ENCODE peak calls at places on chromosome 19, in five cellular contexts. Z, E, C, H and V are unnamed samples.

GRCh38 chr19:3387645-3388589 is 21.5 kb downstream of the NFIC start:
- DNase-seq in E (peak), H (peak), Z (peak), C (no peak), V (no peak)

GRCh38 chr19:51147663-51148062 is 5.6 kb downstream of the SIGLEC7 start:
- DNase-seq in E (no peak), Z (no peak), H (no peak), C (no peak), V (no peak)

GRCh38 chr19:47607564-47608073 is 1.3 kb upstream of the BICRA start:
- DNase-seq in H (no peak), C (no peak), E (no peak), Z (no peak), V (no peak)

GRCh38 chr19:42275103-42275502 is 6.1 kb downstream of the CIC start:
- DNase-seq in C (no peak), Z (peak), H (no peak), E (no peak), V (no peak)

GRCh38 chr19:45973564-45974338 is at the start of gene NOVA2:
- DNase-seq in Z (peak), E (peak), C (peak), H (peak), V (no peak)

GRCh38 chr19:28103916-28104315 is 1109.0 kb downstream of the UQCRFS1 start:
- DNase-seq in Z (no peak), E (no peak), C (no peak), H (no peak), V (no peak)

GRCh38 chr19:19615086-19615485 is 3.4 kb downstream of the PBX4 start:
- DNase-seq in E (no peak), C (peak), H (no peak), Z (no peak), V (peak)

GRCh38 chr19:40594251-40594650 is 6.9 kb upstream of the LTBP4 start:
- DNase-seq in E (no peak), Z (no peak), H (no peak), C (no peak), V (no peak)

GRCh38 chr19:52673014-52673413 is 34.9 kb upstream of the ZNF83 start:
- DNase-seq in Z (no peak), E (no peak), C (no peak), H (no peak), V (no peak)

GRCh38 chr19:50300814-50301606 is 28.2 kb downstream of the KCNC3 start:
- DNase-seq in Z (no peak), H (no peak), E (peak), C (peak), V (no peak)

GRCh38 chr19:54464044-54464623 is 556 bp upstream of the LENG9 start:
- DNase-seq in E (peak), H (peak), C (peak), Z (peak), V (peak)

GRCh38 chr19:19451429-19452240 is 46.2 kb downstream of the GATAD2A start:
- DNase-seq in E (no peak), H (peak), C (peak), Z (no peak), V (no peak)

GRCh38 chr19:38034153-38034835 is 127.3 kb downstream of the SIPA1L3 start:
- DNase-seq in C (peak), H (no peak), E (peak), Z (no peak), V (no peak)

GRCh38 chr19:3700242-3701032 is at the start of gene PIP5K1C:
- DNase-seq in Z (peak), H (peak), E (peak), C (peak), V (peak)

GRCh38 chr19:6459356-6460098 is at the start of gene SLC25A23:
- DNase-seq in E (peak), H (peak), C (peak), Z (peak), V (peak)

GRCh38 chr19:33703821-33704220 is 82.1 kb downstream of the CHST8 start:
- DNase-seq in E (no peak), Z (no peak), C (no peak), H (peak), V (no peak)

GRCh38 chr19:14363203-14364097 is 17.8 kb upstream of the ADGRE5 start:
- DNase-seq in Z (peak), C (peak), H (peak), E (peak), V (no peak)

GRCh38 chr19:14366529-14366928 is 14.7 kb upstream of the ADGRE5 start:
- DNase-seq in H (peak), E (peak), Z (peak), C (peak), V (peak)

GRCh38 chr19:14367016-14367415 is 14.2 kb upstream of the ADGRE5 start:
- DNase-seq in Z (no peak), H (no peak), E (no peak), C (no peak), V (no peak)

GRCh38 chr19:14361824-14362223 is 19.4 kb upstream of the ADGRE5 start:
- DNase-seq in C (no peak), Z (no peak), E (no peak), H (no peak), V (no peak)
- TF ChIP-seq CTCF in C (no peak), Z (peak), E (peak), H (no peak), V (peak)

DNA sequence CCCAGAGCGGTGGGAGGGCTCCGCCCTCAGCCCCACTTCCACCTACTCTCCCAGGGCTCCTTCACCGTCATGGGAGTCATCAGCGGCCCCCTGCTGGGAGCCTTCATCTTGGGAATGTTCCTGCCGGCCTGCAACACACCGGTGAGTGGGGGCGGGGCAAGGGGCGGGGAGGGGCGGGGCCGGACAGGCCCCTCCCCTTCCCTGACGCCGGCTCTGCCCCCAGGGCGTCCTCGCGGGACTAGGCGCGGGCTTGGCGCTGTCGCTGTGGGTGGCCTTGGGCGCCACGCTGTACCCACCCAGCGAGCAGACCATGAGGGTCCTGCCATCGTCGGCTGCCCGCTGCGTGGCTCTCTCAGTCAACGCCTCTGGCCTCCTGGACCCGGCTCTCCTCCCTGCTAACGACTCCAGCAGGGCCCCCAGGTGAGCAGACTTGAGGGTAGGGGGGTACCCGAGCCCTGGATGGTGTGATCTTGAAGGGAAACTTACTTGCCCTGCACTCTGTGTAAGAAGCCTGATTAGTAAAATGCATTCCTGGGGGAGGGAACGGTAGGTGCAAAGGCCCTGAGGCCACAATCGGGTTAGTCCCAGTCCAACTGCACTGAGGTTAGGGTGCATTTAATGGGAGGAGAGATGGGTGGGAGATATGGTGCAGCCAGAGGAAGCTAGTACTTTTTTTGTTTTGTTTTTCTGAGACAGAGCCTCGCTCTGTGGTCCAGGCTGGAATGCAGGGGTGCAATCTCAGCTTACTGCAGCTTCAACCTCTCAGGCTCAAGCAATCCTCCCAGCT is 12.1 kb downstream of the SLC5A5 start:
- DNase-seq in C (no peak), E (no peak), H (no peak), Z (no peak), V (no peak)
- TF ChIP-seq CTCF in C (no peak), E (no peak), H (no peak), Z (no peak), V (no peak)

DNA sequence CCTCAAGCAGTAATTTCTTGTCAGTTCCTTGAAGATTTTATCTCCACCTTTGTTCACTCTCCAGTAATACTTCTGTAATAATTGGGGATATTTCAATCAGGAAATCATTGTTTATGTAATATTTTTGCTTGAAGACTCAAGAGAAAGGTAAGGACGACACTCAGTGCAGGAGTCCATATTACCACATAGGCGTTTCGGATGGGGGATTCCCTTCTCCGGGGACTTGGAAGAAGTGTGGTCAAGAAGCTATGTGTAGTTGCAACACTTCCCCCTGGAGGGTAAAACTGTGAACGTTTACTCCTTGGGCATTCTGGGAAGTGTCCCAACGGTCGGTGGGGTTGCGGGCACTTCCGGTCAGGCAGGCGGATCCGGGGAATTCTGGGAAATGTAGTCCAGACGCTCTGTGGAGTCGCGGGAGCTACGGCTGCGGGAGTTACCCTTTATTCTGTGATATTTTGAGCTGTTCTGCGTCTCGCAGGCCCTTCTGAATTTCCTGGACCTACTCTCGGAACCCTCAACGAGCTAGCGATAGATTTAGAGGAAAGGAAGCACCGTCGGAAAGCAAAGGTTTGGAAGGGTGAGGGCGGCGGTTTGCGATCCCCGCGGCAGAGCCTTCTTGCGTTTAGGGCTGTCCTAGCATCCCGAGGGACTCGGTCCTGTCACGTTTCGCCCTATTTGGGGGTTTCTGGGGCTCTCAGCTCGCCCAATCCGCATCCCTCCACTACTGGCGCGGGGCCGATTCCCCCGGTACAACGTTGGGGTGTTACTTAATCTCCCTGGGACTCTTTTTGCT is at the start of gene ZNF221:
- DNase-seq in E (peak), Z (peak), C (peak), H (peak), V (peak)
- TF ChIP-seq CTCF in E (peak), Z (peak), C (peak), H (peak), V (no peak)

GRCh38 chr19:11594084-11594483 is 3.2 kb upstream of the ZNF627 start:
- DNase-seq in Z (no peak), E (no peak), H (no peak), C (no peak), V (no peak)

GRCh38 chr19:11598746-11599145 is 1.5 kb downstream of the ZNF627 start:
- DNase-seq in E (no peak), C (no peak), Z (no peak), H (no peak), V (no peak)

GRCh38 chr19:11598103-11598483 is 810 bp downstream of the ZNF627 start:
- DNase-seq in H (no peak), E (no peak), C (no peak), Z (no peak), V (no peak)

GRCh38 chr19:11596156-11596555 is 1.1 kb upstream of the ZNF627 start:
- DNase-seq in C (no peak), E (no peak), Z (no peak), H (no peak), V (no peak)

GRCh38 chr19:11597202-11598102 is at the start of gene ZNF627:
- DNase-seq in E (peak), C (peak), H (peak), Z (peak), V (peak)
- TF ChIP-seq CTCF in E (peak), C (no peak), H (no peak), Z (peak), V (peak)

GRCh38 chr19:39212377-39212742 is 8.3 kb upstream of the SYCN start:
- DNase-seq in H (peak), C (no peak), Z (no peak), E (no peak), V (peak)
- TF ChIP-seq CTCF in H (peak), C (peak), Z (no peak), E (peak), V (peak)

DNA sequence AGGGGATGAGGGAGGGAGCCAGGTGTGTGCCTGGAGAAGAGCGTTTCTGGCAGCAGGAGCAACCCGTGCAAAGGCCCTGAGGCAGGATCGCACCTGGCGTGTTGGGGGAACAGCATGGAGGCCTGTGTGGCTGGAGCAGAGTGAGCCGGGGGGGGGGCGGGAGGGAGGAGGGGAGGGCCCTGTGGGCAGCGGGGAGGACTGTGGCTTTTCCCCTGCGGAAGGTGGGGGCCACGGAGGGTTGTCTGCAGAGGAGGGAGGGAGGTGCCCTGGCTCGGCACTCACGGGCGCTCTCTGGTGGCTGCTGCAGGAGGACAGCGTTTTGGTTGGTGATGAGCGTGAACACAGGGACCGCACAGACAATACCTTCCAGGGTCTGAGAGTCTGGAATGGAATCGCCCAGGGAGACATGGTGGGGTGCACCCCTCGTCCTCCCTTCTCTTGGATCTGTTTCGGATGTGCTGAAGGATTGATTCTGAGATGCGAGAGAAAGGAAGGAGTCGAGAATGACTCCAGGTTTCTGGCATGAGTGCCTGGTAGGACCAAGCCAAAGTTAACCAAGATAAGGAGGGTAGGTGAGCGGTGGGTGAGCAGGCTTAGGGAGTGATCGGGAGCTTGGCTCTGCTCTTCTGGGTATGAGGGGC is 6.5 kb downstream of the RAB11B start:
- DNase-seq in C (peak), Z (peak), H (peak), E (peak), V (peak)
- TF ChIP-seq CTCF in C (peak), Z (peak), H (peak), E (peak), V (peak)